ENCODE peak calls at places on chromosomes 11 and 22, in nine cellular contexts. T is left ventricle myocardium inferior, P is cardiac muscle cell, N is AG04450, W is sigmoid colon, G is brain microvascular endothelial cell, U is GM12865, I is heart right ventricle, K is HL-60. B is an unnamed sample.

GRCh38 chr11:23078289-23078971 is 218.2 kb upstream of the CCDC179 start:
- DNase-seq in U (no peak), K (no peak), W (no peak), T (no peak), N (peak; percentile 18), P (peak; percentile 8), G (peak; percentile 9), I (no peak), B (no peak)

GRCh38 chr11:64356498-64357411 is 2.2 kb upstream of the RPS6KA4 start:
- DNase-seq in G (no peak), P (peak; percentile 54), T (no peak), I (no peak), W (no peak), N (no peak), K (peak; percentile 76), U (peak; percentile 52), B (no peak)

GRCh38 chr11:60775420-60775961 is 9.6 kb upstream of the MS4A10 start:
- DNase-seq in W (peak; percentile 92), U (peak; percentile 95), P (peak; percentile 96), G (peak; percentile 89), T (peak; percentile 73), I (peak; percentile 60), K (peak; percentile 84), N (peak; percentile 81), B (peak; percentile 65)

GRCh38 chr22:46308283-46308988 is 11.8 kb downstream of the GTSE1 start:
- DNase-seq in W (no peak), T (no peak), P (no peak), U (no peak), K (no peak), N (no peak), I (no peak), G (no peak), B (no peak)

GRCh38 chr11:16780146-16780545 is 41.7 kb downstream of the C11orf58 start:
- DNase-seq in N (no peak), I (no peak), W (no peak), P (no peak), U (no peak), K (no peak), G (no peak), T (no peak), B (no peak)

GRCh38 chr11:127791844-127792243 is 791.3 kb upstream of the KIRREL3 start:
- DNase-seq in U (no peak), N (no peak), P (no peak), I (no peak), K (no peak), G (no peak), T (no peak), W (no peak), B (no peak)

GRCh38 chr22:35480143-35480542 is 60.5 kb upstream of the RASD2 start:
- DNase-seq in G (no peak), I (peak; percentile 51), W (peak; percentile 96), N (no peak), K (no peak), U (no peak), T (peak; percentile 36), P (peak; percentile 26), B (no peak)

GRCh38 chr11:100562102-100562501 is 125.0 kb upstream of the ARHGAP42 start:
- DNase-seq in I (no peak), W (no peak), T (no peak), U (no peak), N (peak; percentile 66), K (no peak), P (peak; percentile 86), G (peak; percentile 87), B (no peak)

GRCh38 chr11:1388763-1389102 is 1.0 kb upstream of the BRSK2 start:
- DNase-seq in G (no peak), K (no peak), U (no peak), P (no peak), W (no peak), N (no peak), T (no peak), I (peak; percentile 25), B (no peak)

GRCh38 chr22:24117942-24118341 is 63.3 kb upstream of the SUSD2 start:
- DNase-seq in K (no peak), I (no peak), N (no peak), W (no peak), P (no peak), G (no peak), T (no peak), U (no peak), B (no peak)

GRCh38 chr11:56932572-56933235 is 56.0 kb upstream of the OR5AK2 start:
- DNase-seq in K (no peak), T (no peak), I (no peak), G (peak; percentile 79), N (no peak), U (no peak), W (no peak), P (peak; percentile 45), B (no peak)

GRCh38 chr11:57303990-57304579 is 20.7 kb downstream of the TNKS1BP1 start:
- DNase-seq in I (no peak), K (no peak), G (no peak), T (no peak), W (peak; percentile 67), N (no peak), U (no peak), P (peak; percentile 50), B (no peak)

GRCh38 chr22:50084570-50084969 is 656 bp downstream of the MLC1 start:
- DNase-seq in G (no peak), I (no peak), U (no peak), N (no peak), K (no peak), P (no peak), W (no peak), T (no peak), B (no peak)

GRCh38 chr11:69102732-69103615 is 52.8 kb upstream of the SMIM38 start:
- DNase-seq in G (no peak), P (no peak), I (no peak), N (no peak), K (no peak), U (no peak), W (no peak), T (no peak), B (no peak)

DNA sequence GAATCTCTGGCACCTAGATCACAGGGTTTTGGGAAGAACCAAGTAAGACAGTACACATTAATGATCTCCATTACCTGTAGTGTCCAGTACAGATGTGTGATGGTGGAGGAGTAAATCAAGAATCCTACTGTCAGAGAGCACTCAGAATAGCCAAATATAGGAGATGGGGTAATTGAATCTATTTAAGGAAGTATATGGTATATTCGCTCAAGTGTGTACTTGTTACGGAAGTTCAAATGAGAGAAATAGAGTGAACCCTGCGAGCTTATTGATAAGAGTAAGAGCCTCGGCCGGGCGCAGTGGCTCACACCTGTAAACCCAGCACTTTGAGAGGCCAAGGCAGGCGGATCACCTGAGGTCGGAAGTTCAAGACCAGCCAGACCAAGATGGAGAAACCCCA is 2.2 kb downstream of the SPCS2 start:
- DNase-seq in U (peak; percentile 47), I (no peak), P (no peak), N (no peak), K (no peak), W (no peak), T (no peak), G (no peak), B (no peak)
- H3K4me3 ChIP-seq in U (peak overlapping the region; percentile 86), I (no peak overlapping the region), P (no peak overlapping the region), N (no peak overlapping the region), K (no peak overlapping the region), W (no peak overlapping the region), T (peak overlapping the region; percentile 85), G (no peak overlapping the region), B (peak overlapping the region; percentile 74)

DNA sequence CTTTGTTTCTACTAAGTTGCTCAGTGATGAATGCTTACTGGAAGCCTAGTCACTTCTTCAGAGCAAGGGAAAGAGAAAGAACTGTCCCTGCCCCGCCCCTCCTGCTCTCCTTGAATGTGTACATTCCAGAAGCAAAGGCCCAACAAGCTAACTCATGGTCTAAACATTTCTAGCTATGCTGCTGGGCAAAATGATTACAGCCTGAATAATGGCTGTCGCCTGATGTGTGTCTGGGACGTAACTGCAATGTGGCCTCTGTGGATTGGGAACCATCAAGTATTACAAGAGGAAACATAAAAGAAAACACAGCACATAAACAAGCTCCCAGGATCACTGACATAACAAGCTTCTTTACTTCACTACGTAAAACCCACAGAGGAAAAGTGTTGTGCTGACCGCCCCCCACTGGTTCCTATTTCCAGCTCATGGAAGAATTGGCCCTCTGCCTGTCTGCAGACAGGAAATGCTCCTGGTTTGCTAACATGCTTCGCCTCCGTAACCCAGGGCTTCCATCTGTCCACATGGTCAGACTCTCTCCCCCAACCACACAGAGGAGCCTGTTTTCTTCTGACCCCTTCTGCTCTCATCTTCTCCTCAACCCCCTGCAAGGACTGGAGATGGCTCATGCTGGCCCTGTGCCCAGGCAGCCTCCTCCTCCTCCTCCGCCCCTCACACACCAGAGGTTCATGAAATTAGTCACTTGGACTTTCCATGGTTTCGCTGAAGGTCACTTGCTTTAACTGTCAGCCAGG is 187.2 kb downstream of the MAML2 start:
- DNase-seq in P (peak; percentile 99), W (peak; percentile 91), N (peak; percentile 88), U (peak; percentile 86), T (peak; percentile 73), K (peak; percentile 44), G (peak; percentile 99), I (peak; percentile 65), B (peak; percentile 60)
- TF ChIP-seq CTCF in P (peak; percentile 49), W (no peak), N (peak; percentile 49), U (no peak), T (peak; percentile 54), K (no peak), G (peak; percentile 58), I (peak; percentile 55), B (no peak)

GRCh38 chr11:132088551-132088950 is 718.1 kb downstream of the NTM start:
- DNase-seq in N (no peak), G (no peak), U (no peak), P (no peak), I (no peak), W (no peak), T (no peak), K (no peak), B (no peak)

GRCh38 chr11:132095230-132096165 is 725.1 kb downstream of the NTM start:
- DNase-seq in P (no peak), T (no peak), U (no peak), I (no peak), N (no peak), K (no peak), G (no peak), W (no peak), B (no peak)

GRCh38 chr11:132099692-132100091 is 729.3 kb downstream of the NTM start:
- DNase-seq in U (peak; percentile 38), K (peak; percentile 17), P (peak; percentile 4), G (no peak), W (no peak), I (peak; percentile 21), N (no peak), T (peak; percentile 22), B (no peak)

GRCh38 chr11:132093861-132094260 is 723.4 kb downstream of the NTM start:
- DNase-seq in G (no peak), I (no peak), P (no peak), U (peak; percentile 55), W (no peak), T (no peak), N (no peak), K (no peak), B (no peak)
- H3K4me3 ChIP-seq in G (no peak overlapping the region), I (no peak overlapping the region), P (no peak overlapping the region), U (no peak overlapping the region), W (no peak overlapping the region), T (no peak overlapping the region), N (no peak overlapping the region), K (no peak overlapping the region), B (no peak overlapping the region)

DNA sequence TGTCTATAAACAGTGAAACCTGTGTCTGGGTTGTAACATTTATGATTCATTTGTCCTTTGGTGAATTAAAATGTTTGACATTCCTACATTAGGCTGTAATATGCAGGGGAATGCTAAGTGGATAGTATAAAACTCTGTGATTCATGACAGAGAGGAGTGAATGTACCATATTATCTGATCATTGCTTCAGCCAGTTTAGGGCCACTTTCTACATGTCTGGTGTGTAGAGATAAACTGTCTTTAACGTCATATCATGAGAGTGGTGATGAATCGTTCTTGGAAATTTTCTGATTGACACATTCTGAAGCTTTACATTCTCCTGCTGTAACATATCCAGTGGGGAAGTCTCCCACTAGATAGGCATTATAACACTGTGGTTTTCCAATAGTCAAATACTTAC is 427.7 kb downstream of the JRKL start:
- DNase-seq in U (no peak), G (no peak), I (no peak), W (no peak), T (no peak), K (no peak), N (no peak), P (peak; percentile 27), B (no peak)
- TF ChIP-seq CTCF in U (no peak), G (no peak), I (no peak), W (no peak), T (no peak), K (no peak), N (no peak), P (no peak), B (no peak)

B was measured in breast epithelium.